ENCODE peak calls at places on chromosomes 16 and 17, in eight cellular contexts. L is esophagus squamous epithelium; T is PC-9; U is GM12865; Y is naive thymus-derived CD4-positive, alpha-beta T cell; B is heart right ventricle; S is Jurkat, Clone E6-1; W is hepatocyte. X is an unnamed sample.

GRCh38 chr16:47061204-47061603 is 82.5 kb downstream of the NETO2 start:
- DNase-seq in U (no peak), Y (no peak), L (no peak), W (no peak), S (no peak), T (no peak), B (no peak), X (peak)

GRCh38 chr17:76266244-76266938 is 1.2 kb downstream of the UBALD2 start:
- DNase-seq in L (no peak), W (peak), Y (peak), T (no peak), S (no peak), U (peak), B (no peak), X (no peak)

GRCh38 chr16:27253526-27253930 is 15.0 kb downstream of the NSMCE1 start:
- DNase-seq in W (no peak), T (no peak), U (no peak), L (no peak), Y (no peak), S (no peak), B (no peak), X (no peak)

GRCh38 chr16:56614549-56614991 is 6.2 kb downstream of the MT2A start:
- DNase-seq in T (no peak), W (no peak), U (peak), B (no peak), S (no peak), L (no peak), Y (no peak), X (no peak)

GRCh38 chr17:75010683-75011406 is 1.6 kb upstream of the MRPL58 start:
- DNase-seq in U (no peak), L (no peak), T (peak), W (peak), S (no peak), Y (no peak), B (peak), X (no peak)

GRCh38 chr17:18235743-18236256 is 10.4 kb downstream of the LLGL1 start:
- DNase-seq in S (no peak), B (no peak), T (peak), L (no peak), U (no peak), W (no peak), Y (no peak), X (no peak)

GRCh38 chr17:75110307-75110937 is 653 bp downstream of the ARMC7 start:
- DNase-seq in T (peak), U (peak), Y (no peak), L (no peak), B (no peak), W (no peak), S (no peak), X (no peak)

GRCh38 chr16:69367980-69368379 is 16.4 kb upstream of the TMED6 start:
- DNase-seq in L (no peak), U (no peak), T (no peak), B (no peak), Y (no peak), W (peak), S (no peak), X (peak)

GRCh38 chr17:42188749-42189650 is 3.7 kb upstream of the HCRT start:
- DNase-seq in Y (no peak), U (no peak), T (no peak), S (peak), L (no peak), B (no peak), W (no peak), X (no peak)

GRCh38 chr16:14289692-14290340 is 218.7 kb downstream of the MRTFB start:
- DNase-seq in U (peak), T (peak), W (no peak), B (no peak), S (no peak), L (no peak), Y (peak), X (no peak)

GRCh38 chr16:83211711-83212110 is 584.9 kb downstream of the CDH13 start:
- DNase-seq in B (no peak), Y (no peak), W (no peak), S (no peak), U (no peak), T (no peak), L (no peak), X (no peak)

GRCh38 chr17:48752399-48753288 is 24.1 kb upstream of the HOXB13 start:
- DNase-seq in B (no peak), T (no peak), Y (no peak), L (no peak), S (no peak), W (no peak), U (no peak), X (no peak)

GRCh38 chr16:85556456-85557082 is 56.6 kb upstream of the GSE1 start:
- DNase-seq in W (peak), S (no peak), B (peak), Y (peak), L (no peak), U (peak), T (peak), X (no peak)

GRCh38 chr17:35932576-35932975 is 2.0 kb upstream of the RDM1 start:
- DNase-seq in S (no peak), T (no peak), L (no peak), Y (no peak), W (no peak), B (no peak), U (no peak), X (no peak)

GRCh38 chr16:555528-556478 is 4.4 kb upstream of the PRR35 start:
- DNase-seq in Y (no peak), L (no peak), B (no peak), S (no peak), U (no peak), T (no peak), W (no peak), X (no peak)

GRCh38 chr16:81852347-81852746 is 73.3 kb downstream of the PLCG2 start:
- DNase-seq in S (no peak), U (no peak), T (no peak), L (no peak), W (peak), B (no peak), Y (no peak), X (no peak)

GRCh38 chr16:17471745-17472075 is 950 bp upstream of the XYLT1 start:
- DNase-seq in U (no peak), S (no peak), B (no peak), Y (no peak), T (no peak), W (no peak), L (no peak), X (no peak)

GRCh38 chr16:88938119-88938932 is 38.7 kb downstream of the CBFA2T3 start:
- DNase-seq in Y (no peak), S (no peak), L (no peak), U (no peak), W (no peak), T (peak), B (peak), X (no peak)

GRCh38 chr16:86676216-86676800 is 98.0 kb downstream of the FOXL1 start:
- DNase-seq in W (no peak), S (no peak), T (no peak), Y (no peak), L (no peak), B (no peak), U (no peak), X (peak)

GRCh38 chr16:22789281-22789945 is 24.5 kb upstream of the HS3ST2 start:
- DNase-seq in B (no peak), L (no peak), W (no peak), S (no peak), U (no peak), Y (no peak), T (peak), X (no peak)

GRCh38 chr17:45649796-45650195 is 134.3 kb upstream of the CRHR1 start:
- DNase-seq in T (no peak), W (no peak), B (no peak), U (no peak), S (no peak), Y (no peak), L (no peak), X (no peak)
- H3K4me3 ChIP-seq in T (no peak), W (no peak), B (no peak), U (no peak), S (no peak), Y (no peak), L (no peak), X (no peak)

GRCh38 chr17:61355475-61355874 is 44.2 kb upstream of the TBX2 start:
- DNase-seq in Y (no peak), T (no peak), L (no peak), B (no peak), S (no peak), W (no peak), U (no peak), X (no peak)
- H3K4me3 ChIP-seq in Y (no peak), T (no peak), L (no peak), B (no peak), S (no peak), W (no peak), U (no peak), X (no peak)

GRCh38 chr17:20094777-20095176 is 85.6 kb downstream of the SPECC1 start:
- DNase-seq in Y (no peak), L (no peak), W (no peak), U (no peak), S (no peak), T (no peak), B (no peak), X (no peak)

GRCh38 chr17:20092973-20093626 is 83.9 kb downstream of the SPECC1 start:
- DNase-seq in L (no peak), B (no peak), S (no peak), U (no peak), W (no peak), Y (no peak), T (no peak), X (no peak)

GRCh38 chr17:20097362-20097761 is 88.2 kb downstream of the SPECC1 start:
- DNase-seq in S (no peak), U (no peak), Y (no peak), T (no peak), W (no peak), L (no peak), B (no peak), X (no peak)

GRCh38 chr17:20096430-20096829 is 87.3 kb downstream of the SPECC1 start:
- DNase-seq in B (peak), S (no peak), U (no peak), L (no peak), W (no peak), Y (no peak), T (no peak), X (no peak)

DNA sequence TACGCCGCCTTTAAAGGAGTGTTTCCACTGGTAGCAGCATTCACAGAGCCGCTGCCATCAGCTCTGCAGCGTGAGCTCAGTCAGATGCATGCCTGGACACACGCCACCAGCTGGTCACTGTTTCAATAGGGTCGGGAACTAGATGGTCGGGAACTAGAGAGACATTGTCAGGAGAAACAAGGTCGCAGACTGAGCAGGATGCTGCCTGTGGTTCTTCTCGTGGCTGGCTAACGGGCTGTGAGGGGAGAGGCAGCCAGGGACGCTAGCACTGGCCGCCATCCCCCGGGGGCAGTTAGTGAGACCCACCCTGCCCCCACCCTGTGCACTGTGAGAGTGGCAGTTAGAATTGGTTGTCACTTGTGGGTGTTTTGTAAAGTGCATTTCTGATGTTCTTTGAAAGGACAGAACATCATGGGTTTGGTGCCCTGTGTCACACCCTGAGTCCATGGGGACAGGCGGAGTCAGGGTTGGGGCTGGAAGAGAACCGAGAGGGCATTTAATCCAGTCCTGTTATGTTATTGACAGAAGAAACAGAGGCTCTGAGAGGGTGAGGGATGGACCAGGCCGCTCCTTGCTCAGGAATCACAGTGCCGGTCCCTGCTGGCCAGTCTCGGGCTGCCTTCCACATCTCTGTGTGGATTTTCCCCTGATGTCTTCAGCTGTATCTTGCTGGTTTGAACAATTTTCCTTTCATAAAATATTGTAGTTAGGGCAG is 86.4 kb downstream of the SPECC1 start:
- DNase-seq in L (no peak), W (peak), U (no peak), Y (no peak), S (no peak), B (peak), T (peak), X (peak)
- H3K4me3 ChIP-seq in L (peak), W (no peak), U (no peak), Y (no peak), S (no peak), B (no peak), T (no peak), X (no peak)

DNA sequence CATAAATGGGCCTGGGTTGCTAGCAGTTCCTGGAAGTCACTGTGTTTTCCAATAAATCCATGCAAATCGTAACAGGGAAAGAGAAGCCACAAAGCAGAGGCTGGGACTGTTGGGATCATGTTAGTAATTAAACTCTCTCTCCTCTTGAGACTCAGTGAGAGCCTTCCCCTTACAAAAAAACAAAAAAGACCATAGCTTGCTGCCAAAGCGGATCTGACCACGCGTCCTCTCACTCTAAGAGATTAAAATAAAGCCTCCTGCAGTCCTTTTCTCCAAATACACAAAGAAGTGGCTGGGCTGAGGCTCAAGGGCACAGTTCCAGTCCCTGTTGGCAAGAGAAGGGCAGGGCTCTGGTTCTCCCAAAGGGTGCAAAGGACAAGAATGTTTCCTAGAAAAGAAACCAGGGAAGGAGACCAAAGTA is 38.5 kb downstream of the PIGL start:
- DNase-seq in T (no peak), W (peak), Y (no peak), B (peak), L (no peak), S (no peak), U (no peak), X (no peak)
- H3K4me3 ChIP-seq in T (no peak), W (no peak), Y (no peak), B (no peak), L (no peak), S (no peak), U (no peak), X (no peak)

DNA sequence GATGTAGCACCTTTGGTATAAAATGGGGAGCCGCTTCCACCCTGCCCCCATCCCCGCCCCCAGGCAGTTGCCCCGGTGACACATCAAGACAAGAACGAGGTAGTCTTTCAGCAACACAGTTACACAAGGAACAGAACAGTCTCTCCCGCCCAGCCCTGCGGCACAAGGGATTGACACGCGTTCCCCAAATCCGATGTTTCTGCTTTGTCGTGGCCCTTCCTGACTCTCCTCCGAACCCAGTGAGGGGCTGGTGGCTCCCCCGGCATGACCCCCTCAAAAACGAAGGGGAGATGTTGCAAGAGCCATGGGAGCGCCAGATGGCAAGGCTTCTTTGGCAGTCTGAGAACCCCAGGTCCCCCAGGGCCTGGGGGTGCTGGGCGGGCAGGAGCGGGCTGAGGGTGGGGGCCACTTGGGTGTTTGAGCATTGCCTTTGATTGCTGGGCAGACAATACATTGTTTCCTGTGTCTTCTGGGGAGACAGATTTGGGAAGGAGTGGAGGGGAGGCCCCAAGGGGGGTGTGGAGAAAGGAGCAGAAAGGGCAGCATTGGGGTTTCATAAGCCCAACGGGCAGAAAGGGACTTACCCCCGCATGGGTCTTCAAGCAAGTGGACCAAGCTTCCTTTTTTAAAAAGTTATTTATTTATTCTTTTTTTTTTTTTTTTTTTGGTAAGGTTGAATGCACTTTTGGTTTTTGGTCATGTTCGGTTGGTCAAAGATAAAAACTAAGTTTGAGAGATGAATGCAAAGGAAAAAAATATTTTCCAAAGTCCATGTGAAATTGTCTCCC is 16.6 kb downstream of the COL1A1 start:
- DNase-seq in Y (no peak), S (no peak), W (no peak), B (no peak), T (peak), U (no peak), L (no peak), X (peak)
- H3K4me3 ChIP-seq in Y (no peak), S (no peak), W (no peak), B (no peak), T (no peak), U (no peak), L (no peak), X (no peak)

GRCh38 chr17:39996162-39996561 is 15.6 kb downstream of the PSMD3 start:
- DNase-seq in S (no peak), L (no peak), U (no peak), B (no peak), Y (no peak), T (no peak), W (no peak), X (no peak)
- H3K4me3 ChIP-seq in S (no peak), L (no peak), U (no peak), B (no peak), Y (no peak), T (no peak), W (no peak), X (no peak)

GRCh38 chr16:25690563-25691143 is 1.1 kb upstream of the HS3ST4 start:
- DNase-seq in T (no peak), Y (no peak), W (no peak), B (no peak), L (no peak), U (no peak), S (no peak), X (no peak)
- H3K4me3 ChIP-seq in T (no peak), Y (no peak), W (no peak), B (no peak), L (no peak), U (no peak), S (no peak), X (no peak)

GRCh38 chr17:52740006-52740405 is 581.5 kb upstream of the CA10 start:
- DNase-seq in Y (no peak), W (no peak), U (no peak), B (no peak), S (no peak), T (no peak), L (no peak), X (no peak)
- H3K4me3 ChIP-seq in Y (no peak), W (no peak), U (no peak), B (no peak), S (no peak), T (no peak), L (no peak), X (no peak)

X was measured in lower leg skin.